ENCODE peak calls at places on chromosome 11, in eight cellular contexts. V is tibial artery; X is testis; G is neural crest cell; T is D721Med; R is hepatocyte; D is choroid plexus epithelial cell; E is CD8-positive, alpha-beta T cell. J is an unnamed sample.

GRCh38 chr11:78281511-78281910 is 92.8 kb downstream of the USP35 start:
- DNase-seq in V (no peak), X (no peak), G (no peak), T (no peak), R (no peak), D (no peak), E (no peak), J (no peak)

GRCh38 chr11:17954395-17955252 is 58.2 kb downstream of the SERGEF start:
- DNase-seq in V (no peak), X (no peak), G (no peak), T (no peak), R (no peak), D (peak; percentile 28), E (no peak), J (no peak)

GRCh38 chr11:88193278-88193677 is 18.0 kb upstream of the RAB38 start:
- DNase-seq in V (no peak), X (no peak), G (no peak), T (no peak), R (no peak), D (no peak), E (no peak), J (no peak)

GRCh38 chr11:5369793-5370192 is 13.8 kb upstream of the OR51M1 start:
- DNase-seq in V (no peak), X (no peak), G (no peak), T (no peak), R (no peak), D (peak; percentile 88), E (no peak), J (peak; percentile 8)

GRCh38 chr11:58958500-58958899 is 19.2 kb downstream of the GLYATL1 start:
- DNase-seq in V (no peak), X (peak; percentile 60), G (no peak), T (no peak), R (peak; percentile 43), D (peak; percentile 6), E (peak; percentile 25), J (peak; percentile 35)

GRCh38 chr11:85844439-85845051 is 10.6 kb upstream of the CCDC83 start:
- DNase-seq in V (no peak), X (no peak), G (no peak), T (no peak), R (peak; percentile 59), D (peak; percentile 21), E (no peak), J (no peak)

GRCh38 chr11:65917434-65918210 is 1.2 kb downstream of the C11orf68 start:
- DNase-seq in V (no peak), X (no peak), G (no peak), T (no peak), R (no peak), D (no peak), E (no peak), J (no peak)

GRCh38 chr11:111540114-111540920 is at the start of gene LAYN:
- DNase-seq in V (peak; percentile 79), X (peak; percentile 55), G (peak; percentile 47), T (peak; percentile 80), R (peak; percentile 73), D (no peak), E (peak; percentile 55), J (peak; percentile 77)

GRCh38 chr11:33303541-33303940 is 46.4 kb downstream of the HIPK3 start:
- DNase-seq in V (no peak), X (no peak), G (no peak), T (no peak), R (no peak), D (no peak), E (no peak), J (no peak)

GRCh38 chr11:130636672-130637463 is 188.4 kb downstream of the ADAMTS15 start:
- DNase-seq in V (no peak), X (no peak), G (no peak), T (no peak), R (peak; percentile 51), D (peak; percentile 88), E (no peak), J (no peak)

GRCh38 chr11:108561535-108561991 is 32.0 kb downstream of the EXPH5 start:
- DNase-seq in V (no peak), X (no peak), G (no peak), T (no peak), R (no peak), D (peak; percentile 48), E (no peak), J (no peak)

GRCh38 chr11:76644591-76644990 is 26.0 kb downstream of the LRRC32 start:
- DNase-seq in V (no peak), X (no peak), G (no peak), T (no peak), R (no peak), D (no peak), E (no peak), J (no peak)

GRCh38 chr11:17686185-17686980 is 33.0 kb upstream of the MYOD1 start:
- DNase-seq in V (no peak), X (no peak), G (no peak), T (no peak), R (no peak), D (no peak), E (no peak), J (peak; percentile 60)

GRCh38 chr11:43934359-43935130 is 7.9 kb upstream of the C11orf96 start:
- DNase-seq in V (no peak), X (no peak), G (no peak), T (no peak), R (no peak), D (no peak), E (no peak), J (no peak)

GRCh38 chr11:43935131-43935979 is 7.1 kb upstream of the C11orf96 start:
- DNase-seq in V (no peak), X (no peak), G (no peak), T (no peak), R (no peak), D (no peak), E (no peak), J (no peak)

GRCh38 chr11:43931717-43932039 is 10.8 kb upstream of the C11orf96 start:
- DNase-seq in V (no peak), X (no peak), G (no peak), T (no peak), R (no peak), D (no peak), E (no peak), J (no peak)

GRCh38 chr11:43933226-43933607 is 9.2 kb upstream of the C11orf96 start:
- DNase-seq in V (no peak), X (no peak), G (no peak), T (no peak), R (no peak), D (no peak), E (no peak), J (no peak)

DNA sequence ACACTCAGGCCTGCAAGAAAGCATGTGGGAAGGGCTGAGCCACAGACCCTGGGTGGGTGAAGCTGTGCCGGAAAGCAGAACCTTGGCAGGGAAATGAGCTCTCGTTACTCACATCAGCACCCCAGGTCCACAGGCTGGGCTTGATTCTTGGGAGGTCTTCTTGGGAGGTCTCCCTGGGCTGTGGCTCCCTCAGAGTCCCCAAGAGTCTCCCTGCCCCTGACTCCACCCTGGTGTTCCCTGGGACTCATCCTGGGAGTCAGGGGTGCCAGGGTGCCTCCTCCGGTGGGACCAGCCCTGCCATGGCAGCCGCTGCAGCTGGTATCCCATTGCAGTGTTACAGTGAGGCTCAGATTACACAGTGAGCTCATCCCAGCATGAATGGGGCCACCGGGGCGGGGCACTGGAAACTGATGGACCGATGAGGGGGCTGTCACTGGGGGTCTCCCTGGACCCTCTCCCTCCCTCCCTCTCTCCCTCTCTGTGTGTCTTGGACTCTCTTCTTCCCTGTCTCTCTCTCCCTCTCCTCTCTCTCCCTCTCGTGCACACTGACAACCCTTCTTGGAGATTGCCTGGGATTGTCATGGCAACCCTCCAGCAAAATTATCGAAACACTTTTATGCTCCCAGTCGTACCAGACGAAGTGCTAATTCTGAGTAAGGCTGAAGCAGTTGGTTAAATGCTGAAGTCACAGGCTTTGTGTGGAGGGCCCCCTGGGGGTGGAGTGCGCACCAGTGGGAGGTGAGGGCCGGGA is 8.7 kb upstream of the C11orf96 start:
- DNase-seq in V (peak; percentile 73), X (no peak), G (no peak), T (no peak), R (no peak), D (peak; percentile 71), E (no peak), J (peak; percentile 49)
- TF ChIP-seq CTCF in V (no peak), X (no peak), G (no peak), T (no peak), R (no peak), D (peak; percentile 45), E (no peak), J (no peak)

DNA sequence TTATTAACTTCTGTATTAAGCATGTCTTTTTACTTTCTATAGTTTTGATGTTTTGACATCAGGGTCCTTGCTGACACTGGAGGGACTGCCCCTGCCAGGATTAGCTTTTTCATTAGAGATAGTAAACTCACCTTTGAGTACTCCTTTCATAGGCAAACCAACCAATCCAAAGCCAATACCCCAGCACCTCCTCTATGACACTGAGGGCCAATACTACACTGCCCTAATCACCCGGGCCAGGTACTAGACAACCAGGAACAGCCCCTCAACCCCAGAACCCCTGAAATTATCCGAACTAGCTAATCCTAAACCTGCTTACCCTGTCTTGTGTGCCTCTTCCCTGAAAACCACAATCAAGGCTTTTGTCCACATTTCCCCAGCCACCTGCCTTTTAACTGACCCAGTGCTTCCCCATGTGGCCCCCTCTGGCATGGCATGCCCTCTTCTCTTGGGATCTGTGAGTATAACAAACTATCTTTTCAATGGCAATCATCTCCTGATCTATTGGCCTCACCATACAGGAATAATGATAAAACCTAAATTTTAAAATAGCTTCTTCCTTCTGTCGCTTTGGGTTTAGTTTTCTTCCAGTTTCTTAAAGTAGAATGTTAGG is 31.2 kb downstream of the RAB6A start:
- DNase-seq in V (no peak), X (no peak), G (peak; percentile 22), T (no peak), R (peak; percentile 12), D (no peak), E (no peak), J (peak; percentile 16)
- TF ChIP-seq CTCF in V (no peak), X (no peak), G (peak; percentile 61), T (no peak), R (no peak), D (peak; percentile 60), E (peak; percentile 47), J (peak; percentile 47)

DNA sequence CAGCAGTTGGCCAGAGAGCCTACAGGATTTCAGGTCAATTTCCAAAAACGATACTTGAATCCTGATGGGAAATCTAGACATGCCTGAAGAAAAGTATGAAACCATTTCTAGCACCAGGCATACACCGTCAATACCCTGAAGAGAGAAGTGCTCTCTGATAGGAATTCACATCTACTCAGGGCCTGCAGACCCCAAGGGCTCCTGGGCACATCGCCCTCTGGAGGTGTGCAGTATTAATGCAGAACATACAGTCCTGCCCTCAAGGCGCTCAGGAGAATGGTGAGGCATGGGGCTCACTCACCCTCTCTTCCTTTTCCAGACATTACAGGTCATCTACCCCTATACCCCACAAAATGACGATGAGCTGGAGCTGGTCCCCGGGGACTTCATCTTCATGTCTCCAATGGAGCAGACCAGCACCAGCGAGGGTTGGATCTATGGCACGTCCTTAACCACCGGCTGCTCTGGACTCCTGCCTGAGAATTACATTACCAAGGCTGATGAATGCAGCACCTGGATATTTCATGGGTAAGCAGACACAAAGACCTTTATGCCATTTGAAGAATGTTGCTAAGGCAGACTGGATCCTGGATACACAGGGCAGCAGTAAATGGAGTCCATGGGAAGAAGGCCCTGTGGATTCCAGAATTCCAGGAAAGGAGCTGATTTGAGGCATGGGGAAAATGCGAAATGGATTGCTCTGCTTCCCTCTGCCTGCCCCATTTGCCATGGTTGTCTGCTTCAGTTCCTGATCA is 49.3 kb upstream of the CRTAM start:
- DNase-seq in V (no peak), X (no peak), G (no peak), T (no peak), R (no peak), D (no peak), E (no peak), J (no peak)
- TF ChIP-seq CTCF in V (no peak), X (no peak), G (peak; percentile 27), T (no peak), R (no peak), D (peak; percentile 18), E (no peak), J (no peak)

GRCh38 chr11:128774593-128774992 is 80.7 kb downstream of the FLI1 start:
- DNase-seq in V (no peak), X (no peak), G (no peak), T (no peak), R (no peak), D (no peak), E (no peak), J (no peak)
- TF ChIP-seq CTCF in V (no peak), X (no peak), G (no peak), T (no peak), R (no peak), D (no peak), E (no peak), J (no peak)